ENCODE peak calls at places on chromosomes 12 and 14, in six cellular contexts. R is H9, J is heart right ventricle, D is HFFc6, X is neural crest cell, B is WERI-Rb-1. K is an unnamed sample.

GRCh38 chr14:59359451-59360124 is 105.6 kb downstream of the GPR135 start:
- DNase-seq in R (no peak), J (no peak), D (no peak), X (no peak), B (no peak), K (peak; percentile 61)

GRCh38 chr14:50344116-50344775 is 32.1 kb downstream of the DMAC2L start:
- DNase-seq in R (no peak), J (no peak), D (no peak), X (no peak), B (no peak), K (no peak)

GRCh38 chr12:3930216-3930615 is 57.0 kb upstream of the PARP11 start:
- DNase-seq in R (no peak), J (no peak), D (no peak), X (peak; percentile 34), B (no peak), K (no peak)

GRCh38 chr12:91326043-91327027 is 143.7 kb upstream of the DCN start:
- DNase-seq in R (peak; percentile 42), J (peak; percentile 67), D (peak; percentile 52), X (peak; percentile 66), B (peak; percentile 34), K (peak; percentile 63)

GRCh38 chr12:117284160-117284559 is 77.3 kb downstream of the NOS1 start:
- DNase-seq in R (no peak), J (no peak), D (no peak), X (no peak), B (peak; percentile 48), K (no peak)

GRCh38 chr12:79886917-79887519 is 47.9 kb downstream of the PPP1R12A start:
- DNase-seq in R (no peak), J (no peak), D (peak; percentile 62), X (no peak), B (no peak), K (peak; percentile 74)

GRCh38 chr12:91163116-91163515 is 19.5 kb downstream of the DCN start:
- DNase-seq in R (no peak), J (no peak), D (no peak), X (no peak), B (no peak), K (no peak)

GRCh38 chr12:54759751-54760150 is 94.6 kb upstream of the MUCL1 start:
- DNase-seq in R (peak; percentile 74), J (no peak), D (peak; percentile 41), X (peak; percentile 5), B (peak; percentile 35), K (peak; percentile 13)

GRCh38 chr14:54211562-54212308 is 185.1 kb upstream of the CDKN3 start:
- DNase-seq in R (no peak), J (no peak), D (peak; percentile 85), X (no peak), B (no peak), K (peak; percentile 94)

GRCh38 chr12:93094988-93095737 is 166.1 kb upstream of the EEA1 start:
- DNase-seq in R (no peak), J (no peak), D (no peak), X (no peak), B (no peak), K (no peak)

GRCh38 chr12:70985850-70986249 is 65.3 kb upstream of the PTPRR start:
- DNase-seq in R (no peak), J (no peak), D (no peak), X (no peak), B (no peak), K (no peak)

GRCh38 chr14:98808494-98809407 is 463.2 kb downstream of the BCL11B start:
- DNase-seq in R (no peak), J (no peak), D (no peak), X (no peak), B (no peak), K (no peak)

GRCh38 chr12:68911197-68911718 is 21.7 kb downstream of the CPM start:
- DNase-seq in R (no peak), J (no peak), D (no peak), X (no peak), B (no peak), K (no peak)

GRCh38 chr12:123271182-123271491 is 519 bp downstream of the CDK2AP1 start:
- DNase-seq in R (no peak), J (peak; percentile 78), D (peak; percentile 49), X (peak; percentile 61), B (peak; percentile 73), K (peak; percentile 69)

K was measured in cardiac muscle cell.